ENCODE peak calls at places on chromosomes 1 and 21, in nine cellular contexts. B, J, W, R, X, H, M, A and K are unnamed samples.

GRCh38 chr21:41835711-41836154 is 43.4 kb downstream of the PRDM15 start:
- DNase-seq in H (no peak), J (no peak), A (no peak), R (no peak), B (no peak), X (no peak), W (no peak), M (no peak), K (no peak)

GRCh38 chr1:184218436-184218835 is 166.9 kb downstream of the TSEN15 start:
- DNase-seq in B (no peak), M (peak), R (no peak), H (no peak), J (no peak), X (no peak), A (no peak), W (no peak), K (no peak)

GRCh38 chr1:51139474-51139873 is 37.4 kb downstream of the C1orf185 start:
- DNase-seq in J (no peak), A (no peak), R (no peak), W (no peak), X (no peak), B (peak), M (no peak), H (no peak), K (no peak)

GRCh38 chr1:93567255-93567918 is 114.2 kb downstream of the BCAR3 start:
- DNase-seq in R (peak), J (no peak), X (peak), W (no peak), H (peak), M (no peak), B (no peak), A (no peak), K (no peak)

GRCh38 chr1:40868051-40868723 is 6.0 kb upstream of the CITED4 start:
- DNase-seq in B (no peak), J (peak), W (no peak), M (peak), H (peak), R (peak), X (peak), A (no peak), K (peak)

GRCh38 chr1:117070124-117070523 is 10.0 kb downstream of the TTF2 start:
- DNase-seq in M (no peak), W (no peak), R (no peak), A (no peak), B (no peak), H (peak), X (peak), J (no peak), K (no peak)

GRCh38 chr21:45405271-45405818 is 380 bp downstream of the COL18A1 start:
- DNase-seq in H (no peak), A (no peak), X (no peak), J (peak), M (peak), R (no peak), W (no peak), B (no peak), K (no peak)

GRCh38 chr21:38957575-38958340 is 152.0 kb downstream of the ETS2 start:
- DNase-seq in X (no peak), M (peak), R (peak), J (no peak), A (no peak), W (no peak), H (no peak), B (no peak), K (no peak)

GRCh38 chr1:77797991-77798390 is 18.5 kb downstream of the MIGA1 start:
- DNase-seq in M (no peak), R (peak), H (peak), W (no peak), J (no peak), A (no peak), X (peak), B (no peak), K (no peak)

GRCh38 chr1:168879906-168880734 is 151.1 kb upstream of the DPT start:
- DNase-seq in J (peak), M (peak), A (no peak), B (no peak), X (peak), W (no peak), H (no peak), R (peak), K (no peak)

GRCh38 chr1:239387304-239388231 is 1.2 kb downstream of the CHRM3 start:
- DNase-seq in B (no peak), H (no peak), X (no peak), W (no peak), A (no peak), J (no peak), R (peak), M (peak), K (no peak)

GRCh38 chr1:1213919-1214599 is at the start of gene TNFRSF4:
- DNase-seq in H (no peak), W (no peak), B (no peak), J (no peak), M (no peak), A (no peak), X (no peak), R (no peak), K (no peak)

GRCh38 chr1:84061336-84061735 is 62.4 kb upstream of the TTLL7 start:
- DNase-seq in A (no peak), H (no peak), M (no peak), W (no peak), B (no peak), X (no peak), R (peak), J (no peak), K (no peak)